ENCODE peak calls at places on chromosome X, in eight cellular contexts. E is H9, J is Calu3, P is fibroblast of mammary gland, R is PC-9, M is GM13977, W is colonic mucosa, X is lung. K is an unnamed sample.

GRCh38 chrX:45513042-45513441 is 312.4 kb upstream of the DIPK2B start:
- DNase-seq in P (no peak), R (no peak), W (no peak), X (no peak), E (no peak), M (no peak), J (no peak), K (no peak)

GRCh38 chrX:54794795-54795194 is 3.3 kb downstream of the ITIH6 start:
- DNase-seq in M (no peak), E (no peak), X (no peak), J (no peak), R (no peak), P (no peak), W (no peak), K (no peak)

GRCh38 chrX:39922926-39923325 is 174.8 kb downstream of the BCOR start:
- DNase-seq in J (no peak), X (no peak), E (no peak), M (no peak), P (no peak), R (no peak), W (no peak), K (no peak)

GRCh38 chrX:39327255-39327654 is 526.0 kb downstream of the MID1IP1 start:
- DNase-seq in X (no peak), P (no peak), J (no peak), R (no peak), M (no peak), W (no peak), E (no peak), K (no peak)

GRCh38 chrX:24201216-24201615 is 51.7 kb downstream of the ZFX start:
- DNase-seq in R (no peak), J (no peak), E (no peak), P (no peak), M (no peak), W (no peak), X (no peak), K (no peak)

GRCh38 chrX:113400193-113400704 is 559.6 kb upstream of the AMOT start:
- DNase-seq in R (peak), X (no peak), E (peak), M (no peak), J (peak), W (no peak), P (no peak), K (no peak)

GRCh38 chrX:57595381-57595811 is 3.6 kb downstream of the ZXDB start:
- DNase-seq in M (no peak), W (no peak), R (peak), P (peak), X (no peak), J (no peak), E (no peak), K (no peak)

GRCh38 chrX:18951032-18951431 is 32.9 kb downstream of the PHKA2 start:
- DNase-seq in X (no peak), P (no peak), J (peak), W (no peak), E (no peak), R (no peak), M (no peak), K (no peak)

GRCh38 chrX:140480765-140481164 is 24.1 kb downstream of the SOX3 start:
- DNase-seq in P (no peak), W (no peak), E (no peak), R (no peak), M (no peak), X (no peak), J (no peak), K (no peak)

GRCh38 chrX:12704706-12705105 is 86.5 kb upstream of the PRPS2 start:
- DNase-seq in P (no peak), X (no peak), M (no peak), E (no peak), W (no peak), J (no peak), R (no peak), K (no peak)

GRCh38 chrX:47198026-47198686 is 4.5 kb downstream of the UBA1 start:
- DNase-seq in E (peak), P (no peak), W (no peak), X (no peak), R (no peak), J (no peak), M (no peak), K (no peak)

GRCh38 chrX:13051529-13052172 is 7.2 kb upstream of the FAM9C start:
- DNase-seq in E (no peak), J (no peak), P (no peak), R (no peak), M (peak), W (no peak), X (no peak), K (no peak)

GRCh38 chrX:3567681-3568080 is 145.8 kb downstream of the PRKX start:
- DNase-seq in E (no peak), J (no peak), M (no peak), P (peak), R (no peak), X (no peak), W (no peak), K (no peak)

GRCh38 chrX:102604327-102604726 is 5.0 kb downstream of the ARMCX5 start:
- DNase-seq in X (no peak), W (no peak), J (no peak), M (no peak), E (no peak), R (no peak), P (no peak), K (no peak)

GRCh38 chrX:142204522-142205433 is at the start of gene MAGEC2:
- DNase-seq in E (no peak), R (no peak), M (no peak), J (no peak), P (no peak), X (no peak), W (no peak), K (no peak)

GRCh38 chrX:120251471-120252011 is 929 bp downstream of the ZBTB33 start:
- DNase-seq in E (no peak), W (peak), M (no peak), J (peak), R (peak), X (no peak), P (peak), K (peak)

DNA sequence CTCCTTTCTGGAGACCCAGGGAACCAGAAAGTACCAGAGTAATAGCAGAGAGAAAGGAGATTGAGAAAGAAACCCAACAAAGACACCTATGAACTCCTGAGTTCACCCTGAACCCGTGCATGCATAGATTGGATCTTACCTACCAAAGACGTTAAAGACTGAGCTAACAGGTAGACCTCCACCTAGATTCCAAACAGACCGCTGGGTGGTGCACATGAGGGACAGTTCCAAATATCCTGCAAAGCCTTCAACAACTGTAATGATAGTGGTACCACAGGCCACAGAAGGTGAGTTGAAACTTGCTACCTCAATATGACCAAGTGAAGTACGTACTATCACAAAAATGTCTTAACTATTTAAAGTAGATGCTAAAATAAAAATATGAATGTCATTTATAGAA is 34.0 kb upstream of the NR0B1 start:
- DNase-seq in J (peak), X (no peak), M (no peak), E (peak), R (no peak), P (no peak), W (no peak), K (no peak)
- TF ChIP-seq CTCF in J (no peak), X (no peak), M (no peak), E (peak), R (no peak), P (no peak), W (no peak), K (no peak)

DNA sequence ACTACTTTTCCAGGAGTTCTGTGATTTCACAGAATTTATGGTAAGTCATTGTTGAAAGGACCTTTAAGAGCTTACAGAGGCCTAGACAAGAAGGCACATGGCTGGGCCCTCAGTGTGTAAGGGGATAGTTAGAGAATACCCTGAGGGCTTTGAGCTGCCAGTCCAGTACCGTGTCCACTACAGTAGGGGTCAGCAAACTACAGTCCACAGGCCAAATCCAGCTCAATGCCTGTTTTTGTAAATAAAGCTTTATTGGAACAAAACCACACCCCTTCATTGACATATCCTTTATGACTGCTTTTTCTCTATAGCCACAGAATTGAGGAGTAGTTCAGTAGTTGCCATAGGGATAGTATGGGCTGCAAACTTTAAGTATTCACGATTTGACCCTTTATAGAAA is 176.2 kb downstream of the MID1 start:
- DNase-seq in J (no peak), W (no peak), P (peak), X (no peak), E (no peak), R (no peak), M (no peak), K (peak)
- TF ChIP-seq CTCF in J (no peak), W (no peak), P (peak), X (no peak), E (peak), R (no peak), M (no peak), K (no peak)

GRCh38 chrX:74291964-74292891 is 11.8 kb upstream of the ZCCHC13 start:
- DNase-seq in R (peak), J (peak), M (peak), E (peak), X (peak), P (peak), W (peak), K (peak)
- TF ChIP-seq CTCF in R (peak), J (no peak), M (peak), E (peak), X (no peak), P (no peak), W (no peak), K (no peak)

DNA sequence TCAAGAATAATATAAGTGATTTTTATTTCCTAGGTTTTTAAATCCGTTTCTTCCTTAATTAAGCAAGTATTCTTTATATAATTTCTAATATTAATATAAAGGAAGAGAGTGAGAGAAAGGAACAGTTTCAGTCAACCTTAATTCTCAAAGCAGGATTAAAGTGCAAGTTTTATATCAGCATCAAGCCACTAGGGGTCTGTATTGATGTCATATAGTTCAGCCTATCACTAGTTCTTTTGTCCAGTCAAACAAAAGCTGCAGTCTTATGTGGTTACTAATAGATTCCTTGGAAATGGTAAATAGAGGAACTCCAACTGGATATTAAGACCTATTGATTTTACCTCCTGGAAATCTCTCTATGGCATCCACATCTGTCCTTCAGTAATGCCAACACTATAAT is 82.0 kb downstream of the NAP1L3 start:
- DNase-seq in M (no peak), R (no peak), E (no peak), J (no peak), W (no peak), P (no peak), X (no peak), K (no peak)
- TF ChIP-seq CTCF in M (no peak), R (no peak), E (peak), J (no peak), W (no peak), P (no peak), X (no peak), K (no peak)

GRCh38 chrX:149490100-149490499 is 15.0 kb downstream of the IDS start:
- DNase-seq in E (no peak), X (no peak), R (peak), M (no peak), W (no peak), P (peak), J (no peak), K (no peak)
- TF ChIP-seq CTCF in E (no peak), X (no peak), R (no peak), M (no peak), W (no peak), P (no peak), J (no peak), K (no peak)

GRCh38 chrX:132948648-132949260 is 9.7 kb downstream of the HS6ST2 start:
- DNase-seq in M (no peak), P (no peak), W (no peak), J (peak), E (no peak), X (no peak), R (no peak), K (peak)
- TF ChIP-seq CTCF in M (no peak), P (peak), W (no peak), J (peak), E (peak), X (no peak), R (peak), K (peak)

K was measured in endothelial cell.